ENCODE peak calls at places on chromosomes 7 and 10, in four cellular contexts. S, E, N and A are unnamed samples. For H3K4me1, the result is how much of the 10 kb centered on the place peaks cover.

GRCh38 chr10:69475433-69475830 is 24.2 kb downstream of the TSPAN15 start:
- DNase-seq in E (no peak), N (no peak), S (no peak), A (no peak)

GRCh38 chr7:88758355-88759215 is 915 bp upstream of the ZNF804B start:
- DNase-seq in N (peak), S (peak), E (no peak), A (no peak)

GRCh38 chr7:11192506-11192905 is 218.8 kb downstream of the PHF14 start:
- DNase-seq in N (no peak), E (no peak), S (no peak), A (no peak)

GRCh38 chr7:31724696-31725095 is 37.7 kb downstream of the PPP1R17 start:
- DNase-seq in E (no peak), N (no peak), S (peak), A (no peak)

GRCh38 chr10:125797999-125798662 is 22.5 kb upstream of the MMP21 start:
- DNase-seq in E (no peak), N (no peak), S (no peak), A (no peak)

GRCh38 chr10:24209946-24210491 is 1.1 kb downstream of the KIAA1217 start:
- DNase-seq in E (no peak), S (peak), N (peak), A (peak)

GRCh38 chr10:62238880-62239279 is 29.8 kb downstream of the RTKN2 start:
- DNase-seq in N (no peak), S (no peak), E (no peak), A (no peak)

GRCh38 chr7:2196381-2197378 is 36.1 kb downstream of the MAD1L1 start:
- DNase-seq in E (no peak), N (no peak), S (no peak), A (no peak)

GRCh38 chr7:105769951-105770628 is 106.3 kb downstream of the ATXN7L1 start:
- DNase-seq in S (peak), E (no peak), N (no peak), A (no peak)

GRCh38 chr7:12747687-12748306 is 60.4 kb downstream of the ARL4A start:
- DNase-seq in S (peak), E (no peak), N (no peak), A (no peak)

GRCh38 chr10:94194256-94194655 is 168.5 kb downstream of the NOC3L start:
- DNase-seq in S (peak), E (no peak), N (no peak), A (no peak)

GRCh38 chr7:33883566-33883965 is 21.8 kb upstream of the BMPER start:
- DNase-seq in S (peak), N (no peak), E (no peak), A (no peak)

GRCh38 chr7:542131-542934 is 22.7 kb upstream of the PDGFA start:
- DNase-seq in N (no peak), S (no peak), E (no peak), A (no peak)

GRCh38 chr10:16606421-16606820 is 84.7 kb upstream of the C1QL3 start:
- DNase-seq in N (no peak), E (no peak), S (no peak), A (no peak)

GRCh38 chr10:50540826-50541122 is 83.0 kb downstream of the SGMS1 start:
- DNase-seq in E (no peak), S (no peak), N (no peak), A (no peak)

GRCh38 chr7:103691291-103691690 is 245.3 kb upstream of the SLC26A5 start:
- DNase-seq in N (no peak), S (peak), E (no peak), A (no peak)

GRCh38 chr10:62027841-62028501 is 126.5 kb downstream of the ARID5B start:
- DNase-seq in E (no peak), N (no peak), S (peak), A (no peak)

GRCh38 chr10:106053031-106053430 is 1111.5 kb downstream of the SORCS1 start:
- DNase-seq in N (no peak), S (no peak), E (no peak), A (no peak)

GRCh38 chr7:51141451-51141971 is 175.1 kb downstream of the COBL start:
- DNase-seq in N (no peak), E (no peak), S (peak), A (peak)

GRCh38 chr10:127971973-127972615 is 65.2 kb downstream of the PTPRE start:
- DNase-seq in E (no peak), N (no peak), S (no peak), A (no peak)

GRCh38 chr7:27576360-27576944 is 86.2 kb downstream of the HIBADH start:
- DNase-seq in N (no peak), S (peak), E (no peak), A (no peak)

GRCh38 chr7:105149827-105150226 is 135.8 kb downstream of the KMT2E start:
- DNase-seq in S (peak), E (no peak), N (no peak), A (no peak)

GRCh38 chr7:131486346-131486745 is 70.1 kb downstream of the PODXL start:
- DNase-seq in E (no peak), N (no peak), S (no peak), A (no peak)

GRCh38 chr7:78779788-78780187 is 673.7 kb downstream of the MAGI2 start:
- DNase-seq in N (no peak), S (no peak), E (no peak), A (no peak)

GRCh38 chr7:5393748-5394147 is 29.9 kb downstream of the TNRC18 start:
- DNase-seq in E (no peak), N (no peak), S (no peak), A (no peak)

GRCh38 chr7:5393328-5393727 is 30.3 kb downstream of the TNRC18 start:
- DNase-seq in S (no peak), N (no peak), E (no peak), A (no peak)

GRCh38 chr7:5388905-5389433 is 34.7 kb downstream of the TNRC18 start:
- DNase-seq in E (no peak), N (no peak), S (no peak), A (no peak)

GRCh38 chr7:5388273-5388866 is 35.3 kb downstream of the TNRC18 start:
- DNase-seq in N (no peak), E (no peak), S (no peak), A (no peak)

DNA sequence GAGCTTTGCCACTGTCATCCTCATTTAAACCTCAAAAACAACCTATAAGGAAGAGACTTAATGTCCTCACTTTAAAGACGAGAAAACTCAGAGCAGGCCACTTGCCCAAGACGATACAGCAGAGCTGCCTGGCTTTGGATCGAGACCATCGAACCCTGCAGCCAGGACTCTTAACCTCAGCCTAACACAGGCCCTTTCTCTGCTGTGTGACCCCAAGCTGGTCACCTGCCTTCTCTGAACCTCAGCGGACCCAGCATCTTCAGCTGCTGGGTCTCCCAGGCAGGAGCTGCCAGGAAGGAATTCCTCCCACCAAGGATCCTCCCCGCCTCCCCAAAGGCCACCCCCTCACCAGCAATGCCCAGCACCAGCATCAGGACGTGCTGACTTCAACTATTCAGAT is 32.7 kb downstream of the TNRC18 start:
- DNase-seq in N (no peak), E (no peak), S (no peak), A (no peak)
- H3K4me3 ChIP-seq in N (no peak), E (no peak), S (no peak), A (no peak)

GRCh38 chr7:150381096-150381495 is 2.0 kb downstream of the ZNF775 start:
- DNase-seq in S (no peak), E (no peak), N (no peak), A (peak)
- H3K4me1 ChIP-seq in S (under half), E (half or more), N (under half), A (half or more)

GRCh38 chr10:95845411-95845810 is 62.4 kb upstream of the CC2D2B start:
- DNase-seq in E (no peak), S (no peak), N (no peak), A (no peak)
- TF ChIP-seq CTCF in E (no peak), S (no peak), N (no peak), A (no peak)

DNA sequence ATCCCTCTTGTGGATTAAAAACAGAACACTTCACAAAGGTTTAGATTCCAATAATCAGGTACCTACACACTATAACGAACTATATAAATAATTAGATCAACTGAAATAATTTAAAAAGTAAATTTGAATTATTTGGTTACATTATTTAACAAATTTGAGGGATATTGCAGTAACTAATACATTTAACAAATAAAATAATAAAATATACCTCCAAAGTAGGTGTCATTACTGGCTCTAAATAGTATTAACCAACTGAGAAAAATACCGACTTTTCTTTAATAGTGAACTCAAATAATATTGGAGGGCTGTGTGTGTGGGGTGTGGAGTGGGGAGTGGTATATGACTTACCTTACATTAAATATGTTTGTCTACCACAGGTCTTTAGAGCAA is 306.9 kb downstream of the SEMA3D start:
- DNase-seq in N (no peak), E (no peak), S (no peak), A (no peak)
- H3K4me3 ChIP-seq in N (peak), E (no peak), S (no peak), A (no peak)

GRCh38 chr10:114519756-114520288 is 115.5 kb upstream of the AFAP1L2 start:
- DNase-seq in E (peak), N (no peak), S (peak), A (no peak)

GRCh38 chr10:114519306-114519669 is 115.0 kb upstream of the AFAP1L2 start:
- DNase-seq in S (peak), N (no peak), E (peak), A (no peak)

GRCh38 chr10:114521250-114521649 is 116.9 kb upstream of the AFAP1L2 start:
- DNase-seq in E (no peak), N (no peak), S (no peak), A (no peak)

GRCh38 chr10:114518401-114519305 is 114.4 kb upstream of the AFAP1L2 start:
- DNase-seq in N (no peak), S (peak), E (no peak), A (no peak)

GRCh38 chr10:114520453-114520852 is 116.2 kb upstream of the AFAP1L2 start:
- DNase-seq in S (peak), N (no peak), E (no peak), A (peak)
- H3K4me1 ChIP-seq in S (under half), N (under half), E (under half), A (under half)

GRCh38 chr10:122725768-122726167 is 26.1 kb upstream of the C10orf120 start:
- DNase-seq in N (no peak), E (no peak), S (peak), A (no peak)
- TF ChIP-seq CTCF in N (no peak), E (no peak), S (peak), A (no peak)